ENCODE peak calls at places on chromosomes 3 and 15, in nine cellular contexts. One of them, this sample, is unnamed.

GRCh38 chr3:133887951-133888703 is 7.6 kb downstream of the RAB6B start:
- DNase-seq in H9: no peak
- DNase-seq in mesenteric fat pad: no peak
- DNase-seq in stimulated activated CD8-positive, alpha-beta memory T cell treated with anti-CD3 and anti-CD28 coated beads, Interleukin-7, amount 100 ng/mL, for 1 hour: no peak
- DNase-seq in MCF 10A: no peak
- DNase-seq in A549: no peak
- DNase-seq in HFF-Myc: no peak
- DNase-seq in GM20000: no peak
- DNase-seq in AG20443: peak
- DNase-seq in this sample: no peak

GRCh38 chr3:85821130-85821756 is 862.5 kb downstream of the CADM2 start:
- DNase-seq in H9: peak
- DNase-seq in mesenteric fat pad: no peak
- DNase-seq in stimulated activated CD8-positive, alpha-beta memory T cell treated with anti-CD3 and anti-CD28 coated beads, Interleukin-7, amount 100 ng/mL, for 1 hour: no peak
- DNase-seq in MCF 10A: peak
- DNase-seq in A549: peak
- DNase-seq in HFF-Myc: no peak
- DNase-seq in GM20000: peak
- DNase-seq in AG20443: no peak
- DNase-seq in this sample: peak

GRCh38 chr3:12120374-12121140 is 38.2 kb downstream of the TIMP4 start:
- DNase-seq in H9: no peak
- DNase-seq in mesenteric fat pad: no peak
- DNase-seq in stimulated activated CD8-positive, alpha-beta memory T cell treated with anti-CD3 and anti-CD28 coated beads, Interleukin-7, amount 100 ng/mL, for 1 hour: no peak
- DNase-seq in MCF 10A: no peak
- DNase-seq in A549: no peak
- DNase-seq in HFF-Myc: no peak
- DNase-seq in GM20000: no peak
- DNase-seq in AG20443: no peak
- DNase-seq in this sample: no peak

GRCh38 chr15:58232273-58233065 is 94.3 kb downstream of the AQP9 start:
- DNase-seq in H9: no peak
- DNase-seq in mesenteric fat pad: no peak
- DNase-seq in stimulated activated CD8-positive, alpha-beta memory T cell treated with anti-CD3 and anti-CD28 coated beads, Interleukin-7, amount 100 ng/mL, for 1 hour: no peak
- DNase-seq in MCF 10A: no peak
- DNase-seq in A549: no peak
- DNase-seq in HFF-Myc: no peak
- DNase-seq in GM20000: no peak
- DNase-seq in AG20443: no peak
- DNase-seq in this sample: no peak

GRCh38 chr3:109050591-109051167 is 67.3 kb downstream of the MORC1 start:
- DNase-seq in H9: no peak
- DNase-seq in mesenteric fat pad: no peak
- DNase-seq in stimulated activated CD8-positive, alpha-beta memory T cell treated with anti-CD3 and anti-CD28 coated beads, Interleukin-7, amount 100 ng/mL, for 1 hour: no peak
- DNase-seq in MCF 10A: peak
- DNase-seq in A549: peak
- DNase-seq in HFF-Myc: no peak
- DNase-seq in GM20000: peak
- DNase-seq in AG20443: peak
- DNase-seq in this sample: peak

GRCh38 chr3:170815340-170815739 is 54.7 kb downstream of the RPL22L1 start:
- DNase-seq in H9: peak
- DNase-seq in mesenteric fat pad: no peak
- DNase-seq in stimulated activated CD8-positive, alpha-beta memory T cell treated with anti-CD3 and anti-CD28 coated beads, Interleukin-7, amount 100 ng/mL, for 1 hour: no peak
- DNase-seq in MCF 10A: peak
- DNase-seq in A549: no peak
- DNase-seq in HFF-Myc: no peak
- DNase-seq in GM20000: no peak
- DNase-seq in AG20443: no peak
- DNase-seq in this sample: peak

GRCh38 chr3:183584246-183584913 is 28.9 kb upstream of the KLHL6 start:
- DNase-seq in H9: no peak
- DNase-seq in mesenteric fat pad: no peak
- DNase-seq in stimulated activated CD8-positive, alpha-beta memory T cell treated with anti-CD3 and anti-CD28 coated beads, Interleukin-7, amount 100 ng/mL, for 1 hour: no peak
- DNase-seq in MCF 10A: no peak
- DNase-seq in A549: no peak
- DNase-seq in HFF-Myc: no peak
- DNase-seq in GM20000: no peak
- DNase-seq in AG20443: peak
- DNase-seq in this sample: no peak

GRCh38 chr15:98875309-98875708 is 132.3 kb downstream of the PGPEP1L start:
- DNase-seq in H9: no peak
- DNase-seq in mesenteric fat pad: no peak
- DNase-seq in stimulated activated CD8-positive, alpha-beta memory T cell treated with anti-CD3 and anti-CD28 coated beads, Interleukin-7, amount 100 ng/mL, for 1 hour: no peak
- DNase-seq in MCF 10A: no peak
- DNase-seq in A549: no peak
- DNase-seq in HFF-Myc: no peak
- DNase-seq in GM20000: no peak
- DNase-seq in AG20443: no peak
- DNase-seq in this sample: no peak

GRCh38 chr15:92683511-92683834 is 27.9 kb upstream of the FAM174B start:
- DNase-seq in H9: peak
- DNase-seq in mesenteric fat pad: no peak
- DNase-seq in stimulated activated CD8-positive, alpha-beta memory T cell treated with anti-CD3 and anti-CD28 coated beads, Interleukin-7, amount 100 ng/mL, for 1 hour: no peak
- DNase-seq in MCF 10A: peak
- DNase-seq in A549: no peak
- DNase-seq in HFF-Myc: no peak
- DNase-seq in GM20000: no peak
- DNase-seq in AG20443: no peak
- DNase-seq in this sample: peak

GRCh38 chr15:23646165-23647000 is 1.3 kb downstream of the MAGEL2 start:
- DNase-seq in H9: no peak
- DNase-seq in mesenteric fat pad: no peak
- DNase-seq in stimulated activated CD8-positive, alpha-beta memory T cell treated with anti-CD3 and anti-CD28 coated beads, Interleukin-7, amount 100 ng/mL, for 1 hour: no peak
- DNase-seq in MCF 10A: no peak
- DNase-seq in A549: no peak
- DNase-seq in HFF-Myc: no peak
- DNase-seq in GM20000: no peak
- DNase-seq in AG20443: no peak
- DNase-seq in this sample: no peak

GRCh38 chr3:63753567-63753966 is 65.5 kb upstream of the C3orf49 start:
- DNase-seq in H9: no peak
- DNase-seq in mesenteric fat pad: no peak
- DNase-seq in stimulated activated CD8-positive, alpha-beta memory T cell treated with anti-CD3 and anti-CD28 coated beads, Interleukin-7, amount 100 ng/mL, for 1 hour: no peak
- DNase-seq in MCF 10A: peak
- DNase-seq in A549: no peak
- DNase-seq in HFF-Myc: no peak
- DNase-seq in GM20000: no peak
- DNase-seq in AG20443: peak
- DNase-seq in this sample: no peak

GRCh38 chr15:100781061-100781960 is 98.3 kb upstream of the ALDH1A3 start:
- DNase-seq in H9: no peak
- DNase-seq in mesenteric fat pad: peak
- DNase-seq in stimulated activated CD8-positive, alpha-beta memory T cell treated with anti-CD3 and anti-CD28 coated beads, Interleukin-7, amount 100 ng/mL, for 1 hour: no peak
- DNase-seq in MCF 10A: no peak
- DNase-seq in A549: no peak
- DNase-seq in HFF-Myc: no peak
- DNase-seq in GM20000: no peak
- DNase-seq in AG20443: no peak
- DNase-seq in this sample: no peak

GRCh38 chr3:125383744-125384143 is 8.6 kb upstream of the ZNF148 start:
- DNase-seq in H9: no peak
- DNase-seq in mesenteric fat pad: no peak
- DNase-seq in stimulated activated CD8-positive, alpha-beta memory T cell treated with anti-CD3 and anti-CD28 coated beads, Interleukin-7, amount 100 ng/mL, for 1 hour: no peak
- DNase-seq in MCF 10A: no peak
- DNase-seq in A549: no peak
- DNase-seq in HFF-Myc: no peak
- DNase-seq in GM20000: no peak
- DNase-seq in AG20443: no peak
- DNase-seq in this sample: no peak

GRCh38 chr15:33907326-33907725 is 61.0 kb upstream of the CHRM5 start:
- DNase-seq in H9: no peak
- DNase-seq in mesenteric fat pad: no peak
- DNase-seq in stimulated activated CD8-positive, alpha-beta memory T cell treated with anti-CD3 and anti-CD28 coated beads, Interleukin-7, amount 100 ng/mL, for 1 hour: no peak
- DNase-seq in MCF 10A: no peak
- DNase-seq in A549: no peak
- DNase-seq in HFF-Myc: no peak
- DNase-seq in GM20000: no peak
- DNase-seq in AG20443: no peak
- DNase-seq in this sample: no peak

GRCh38 chr15:71512281-71513016 is 297.9 kb upstream of the NR2E3 start:
- DNase-seq in H9: no peak
- DNase-seq in mesenteric fat pad: no peak
- DNase-seq in stimulated activated CD8-positive, alpha-beta memory T cell treated with anti-CD3 and anti-CD28 coated beads, Interleukin-7, amount 100 ng/mL, for 1 hour: no peak
- DNase-seq in MCF 10A: no peak
- DNase-seq in A549: no peak
- DNase-seq in HFF-Myc: no peak
- DNase-seq in GM20000: no peak
- DNase-seq in AG20443: no peak
- DNase-seq in this sample: peak

GRCh38 chr15:68818671-68819450 is 1.8 kb downstream of the ANP32A start:
- DNase-seq in H9: no peak
- DNase-seq in mesenteric fat pad: no peak
- DNase-seq in stimulated activated CD8-positive, alpha-beta memory T cell treated with anti-CD3 and anti-CD28 coated beads, Interleukin-7, amount 100 ng/mL, for 1 hour: no peak
- DNase-seq in MCF 10A: peak
- DNase-seq in A549: peak
- DNase-seq in HFF-Myc: no peak
- DNase-seq in GM20000: peak
- DNase-seq in AG20443: no peak
- DNase-seq in this sample: peak

GRCh38 chr15:69500339-69500738 is 47.7 kb downstream of the RPLP1 start:
- DNase-seq in H9: no peak
- DNase-seq in mesenteric fat pad: no peak
- DNase-seq in stimulated activated CD8-positive, alpha-beta memory T cell treated with anti-CD3 and anti-CD28 coated beads, Interleukin-7, amount 100 ng/mL, for 1 hour: no peak
- DNase-seq in MCF 10A: no peak
- DNase-seq in A549: no peak
- DNase-seq in HFF-Myc: no peak
- DNase-seq in GM20000: no peak
- DNase-seq in AG20443: no peak
- DNase-seq in this sample: peak

GRCh38 chr3:58899159-58899952 is 150.5 kb downstream of the CFAP20DC start:
- DNase-seq in H9: peak
- DNase-seq in mesenteric fat pad: no peak
- DNase-seq in stimulated activated CD8-positive, alpha-beta memory T cell treated with anti-CD3 and anti-CD28 coated beads, Interleukin-7, amount 100 ng/mL, for 1 hour: no peak
- DNase-seq in MCF 10A: peak
- DNase-seq in A549: no peak
- DNase-seq in HFF-Myc: peak
- DNase-seq in GM20000: peak
- DNase-seq in AG20443: peak
- DNase-seq in this sample: no peak

GRCh38 chr3:14633819-14634424 is 17.6 kb upstream of the CCDC174 start:
- DNase-seq in H9: peak
- DNase-seq in mesenteric fat pad: no peak
- DNase-seq in stimulated activated CD8-positive, alpha-beta memory T cell treated with anti-CD3 and anti-CD28 coated beads, Interleukin-7, amount 100 ng/mL, for 1 hour: no peak
- DNase-seq in MCF 10A: peak
- DNase-seq in A549: peak
- DNase-seq in HFF-Myc: peak
- DNase-seq in GM20000: peak
- DNase-seq in AG20443: peak
- DNase-seq in this sample: peak

GRCh38 chr3:19748782-19749447 is 185.1 kb downstream of the EFHB start:
- DNase-seq in H9: peak
- DNase-seq in mesenteric fat pad: no peak
- DNase-seq in stimulated activated CD8-positive, alpha-beta memory T cell treated with anti-CD3 and anti-CD28 coated beads, Interleukin-7, amount 100 ng/mL, for 1 hour: no peak
- DNase-seq in MCF 10A: no peak
- DNase-seq in A549: no peak
- DNase-seq in HFF-Myc: no peak
- DNase-seq in GM20000: no peak
- DNase-seq in AG20443: no peak
- DNase-seq in this sample: no peak

GRCh38 chr15:57025264-57025939 is 107.0 kb downstream of the TCF12 start:
- DNase-seq in H9: no peak
- DNase-seq in mesenteric fat pad: no peak
- DNase-seq in stimulated activated CD8-positive, alpha-beta memory T cell treated with anti-CD3 and anti-CD28 coated beads, Interleukin-7, amount 100 ng/mL, for 1 hour: no peak
- DNase-seq in MCF 10A: peak
- DNase-seq in A549: no peak
- DNase-seq in HFF-Myc: no peak
- DNase-seq in GM20000: no peak
- DNase-seq in AG20443: peak
- DNase-seq in this sample: peak

GRCh38 chr3:197270558-197271317 is 27.7 kb downstream of the DLG1 start:
- DNase-seq in H9: no peak
- DNase-seq in mesenteric fat pad: no peak
- DNase-seq in stimulated activated CD8-positive, alpha-beta memory T cell treated with anti-CD3 and anti-CD28 coated beads, Interleukin-7, amount 100 ng/mL, for 1 hour: no peak
- DNase-seq in MCF 10A: peak
- DNase-seq in A549: no peak
- DNase-seq in HFF-Myc: no peak
- DNase-seq in GM20000: no peak
- DNase-seq in AG20443: no peak
- DNase-seq in this sample: no peak

GRCh38 chr3:42572278-42572677 is 9.5 kb downstream of the SEC22C start:
- DNase-seq in H9: peak
- DNase-seq in mesenteric fat pad: no peak
- DNase-seq in stimulated activated CD8-positive, alpha-beta memory T cell treated with anti-CD3 and anti-CD28 coated beads, Interleukin-7, amount 100 ng/mL, for 1 hour: no peak
- DNase-seq in MCF 10A: peak
- DNase-seq in A549: peak
- DNase-seq in HFF-Myc: no peak
- DNase-seq in GM20000: peak
- DNase-seq in AG20443: peak
- DNase-seq in this sample: peak

GRCh38 chr3:144018776-144019175 is 47.2 kb downstream of the DIPK2A start:
- DNase-seq in H9: no peak
- DNase-seq in mesenteric fat pad: no peak
- DNase-seq in stimulated activated CD8-positive, alpha-beta memory T cell treated with anti-CD3 and anti-CD28 coated beads, Interleukin-7, amount 100 ng/mL, for 1 hour: no peak
- DNase-seq in MCF 10A: no peak
- DNase-seq in A549: no peak
- DNase-seq in HFF-Myc: no peak
- DNase-seq in GM20000: no peak
- DNase-seq in AG20443: peak
- DNase-seq in this sample: no peak

GRCh38 chr3:189507856-189508255 is 123.3 kb upstream of the TP63 start:
- DNase-seq in H9: no peak
- DNase-seq in mesenteric fat pad: no peak
- DNase-seq in stimulated activated CD8-positive, alpha-beta memory T cell treated with anti-CD3 and anti-CD28 coated beads, Interleukin-7, amount 100 ng/mL, for 1 hour: no peak
- DNase-seq in MCF 10A: no peak
- DNase-seq in A549: no peak
- DNase-seq in HFF-Myc: no peak
- DNase-seq in GM20000: peak
- DNase-seq in AG20443: no peak
- DNase-seq in this sample: no peak